ENCODE peak calls at places on chromosomes 6 and 20, in eight cellular contexts. Z is breast epithelium; G is effector memory CD4-positive, alpha-beta T cell; L is fibroblast of lung; S is H7; Q is stimulated activated naive CD4-positive, alpha-beta T cell; B is brain microvascular endothelial cell; K is GM23248. Y is an unnamed sample.

GRCh38 chr20:10555865-10556308 is 117.9 kb downstream of the JAG1 start:
- DNase-seq in Z (no peak), G (no peak), L (peak; percentile 75), S (no peak), Q (no peak), B (peak; percentile 79), K (peak; percentile 71), Y (no peak)

GRCh38 chr20:63553933-63554290 is at the start of gene FNDC11:
- DNase-seq in Z (no peak), G (peak; percentile 35), L (no peak), S (peak; percentile 94), Q (no peak), B (no peak), K (peak; percentile 58), Y (no peak)

GRCh38 chr20:63556873-63557478 is 3.0 kb downstream of the FNDC11 start:
- DNase-seq in Z (no peak), G (no peak), L (no peak), S (peak; percentile 89), Q (no peak), B (no peak), K (no peak), Y (no peak)

GRCh38 chr20:24612799-24613775 is 143.7 kb downstream of the SYNDIG1 start:
- DNase-seq in Z (no peak), G (no peak), L (peak; percentile 35), S (no peak), Q (no peak), B (no peak), K (no peak), Y (no peak)

GRCh38 chr6:109451376-109451775 is 4.2 kb downstream of the MICAL1 start:
- DNase-seq in Z (no peak), G (no peak), L (no peak), S (no peak), Q (no peak), B (no peak), K (no peak), Y (no peak)

GRCh38 chr6:149852180-149852579 is 12.0 kb downstream of the LRP11 start:
- DNase-seq in Z (peak; percentile 46), G (no peak), L (peak; percentile 84), S (no peak), Q (no peak), B (peak; percentile 41), K (peak; percentile 37), Y (no peak)

GRCh38 chr6:129364037-129364436 is 345.9 kb downstream of the ARHGAP18 start:
- DNase-seq in Z (no peak), G (no peak), L (no peak), S (no peak), Q (no peak), B (no peak), K (no peak), Y (no peak)

GRCh38 chr6:26439552-26440125 is 665 bp upstream of the BTN3A3 start:
- DNase-seq in Z (no peak), G (no peak), L (no peak), S (no peak), Q (peak; percentile 22), B (no peak), K (peak; percentile 21), Y (no peak)

GRCh38 chr6:105769987-105770386 is 316.1 kb upstream of the PRDM1 start:
- DNase-seq in Z (no peak), G (no peak), L (peak; percentile 41), S (no peak), Q (no peak), B (peak; percentile 4), K (peak; percentile 87), Y (no peak)